ENCODE peak calls at places on chromosome 22, in five cellular contexts. R is K562, F is H9, P is HFF-Myc, S is body of pancreas. O is an unnamed sample.

GRCh38 chr22:43854151-43854785 is 8.0 kb downstream of the SULT4A1 start:
- DNase-seq in R (no peak), F (peak), P (no peak), S (no peak), O (no peak)

GRCh38 chr22:44526431-44527115 is 28.5 kb upstream of the RTL6 start:
- DNase-seq in R (no peak), F (no peak), P (no peak), S (no peak), O (no peak)

GRCh38 chr22:50525991-50526848 is 822 bp upstream of the SCO2 start:
- DNase-seq in R (peak), F (peak), P (no peak), S (peak), O (no peak)

GRCh38 chr22:48900327-48900597 is 927.4 kb downstream of the BRD1 start:
- DNase-seq in R (no peak), F (no peak), P (no peak), S (no peak), O (no peak)

GRCh38 chr22:36296690-36297089 is 43.8 kb downstream of the APOL1 start:
- DNase-seq in R (no peak), F (no peak), P (no peak), S (no peak), O (no peak)

GRCh38 chr22:17077255-17077654 is 7.5 kb upstream of the IL17RA start:
- DNase-seq in R (no peak), F (no peak), P (no peak), S (no peak), O (no peak)

GRCh38 chr22:50186789-50187523 is 1.2 kb downstream of the TRABD start:
- DNase-seq in R (no peak), F (no peak), P (no peak), S (no peak), O (no peak)

GRCh38 chr22:44805663-44806062 is 53.3 kb downstream of the ARHGAP8 start:
- DNase-seq in R (no peak), F (no peak), P (no peak), S (no peak), O (no peak)

GRCh38 chr22:37335819-37336199 is 53.5 kb downstream of the CYTH4 start:
- DNase-seq in R (no peak), F (no peak), P (no peak), S (no peak), O (no peak)

GRCh38 chr22:20615021-20615420 is 107.6 kb downstream of the MED15 start:
- DNase-seq in R (no peak), F (no peak), P (no peak), S (no peak), O (no peak)

GRCh38 chr22:41524809-41525449 is 19.3 kb downstream of the POLR3H start:
- DNase-seq in R (no peak), F (no peak), P (no peak), S (no peak), O (no peak)

GRCh38 chr22:50236731-50237409 is 8.0 kb downstream of the TUBGCP6 start:
- DNase-seq in R (no peak), F (no peak), P (no peak), S (no peak), O (no peak)

GRCh38 chr22:50612715-50613221 is 12.2 kb downstream of the MAPK8IP2 start:
- DNase-seq in R (peak), F (peak), P (no peak), S (no peak), O (no peak)

GRCh38 chr22:42799061-42799460 is 58.0 kb downstream of the ARFGAP3 start:
- DNase-seq in R (no peak), F (no peak), P (no peak), S (no peak), O (no peak)

GRCh38 chr22:32776397-32776796 is 25.1 kb upstream of the TIMP3 start:
- DNase-seq in R (no peak), F (no peak), P (no peak), S (no peak), O (no peak)

GRCh38 chr22:37401401-37401859 is 25.8 kb downstream of the ELFN2 start:
- DNase-seq in R (no peak), F (no peak), P (no peak), S (no peak), O (no peak)

GRCh38 chr22:43783777-43784176 is 28.3 kb downstream of the EFCAB6 start:
- DNase-seq in R (no peak), F (no peak), P (no peak), S (no peak), O (no peak)

DNA sequence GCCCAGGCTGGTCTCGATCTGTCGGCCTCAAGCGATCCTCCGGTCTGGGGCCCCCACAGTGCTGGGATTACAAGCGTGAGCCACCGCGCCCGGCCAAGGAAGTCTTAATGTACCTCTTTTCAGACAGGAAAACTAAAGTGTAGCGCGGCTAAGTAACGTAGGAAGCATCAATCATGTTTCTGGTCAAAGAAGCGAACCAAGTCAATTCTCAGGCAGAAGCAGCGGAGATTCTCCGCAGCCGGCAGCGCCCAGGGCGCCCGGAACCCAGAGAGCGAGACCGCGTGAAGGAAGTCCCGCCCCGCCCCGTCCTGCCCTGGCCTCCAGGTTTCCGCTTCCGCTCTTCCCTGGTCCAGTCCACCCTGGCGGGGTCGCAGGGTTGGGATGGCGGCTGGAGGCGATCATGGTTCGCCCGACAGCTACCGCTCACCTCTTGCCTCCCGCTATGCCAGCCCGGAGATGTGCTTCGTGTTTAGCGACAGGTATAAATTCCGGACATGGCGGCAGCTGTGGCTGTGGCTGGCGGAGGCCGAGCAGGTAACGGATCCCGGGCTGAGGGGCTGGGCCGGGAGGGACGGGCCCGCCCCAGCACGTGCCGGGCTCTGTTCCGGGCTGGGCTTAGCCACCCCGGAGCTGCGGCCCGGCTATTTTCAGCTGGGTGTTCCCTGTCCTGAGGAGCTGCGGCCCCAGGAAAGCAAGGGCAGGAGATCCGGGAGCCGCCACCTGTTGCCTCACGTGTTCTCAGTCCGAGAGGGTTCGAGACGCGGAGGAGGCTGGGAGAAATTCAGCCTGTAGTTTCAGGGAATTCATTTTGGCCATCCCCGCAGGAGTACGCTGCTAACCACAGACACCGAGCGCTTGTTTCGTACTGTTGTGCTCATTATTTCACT is at the start of gene ADSL:
- DNase-seq in R (peak), F (peak), P (peak), S (peak), O (peak)
- TF ChIP-seq CTCF in R (peak), F (no peak), P (no peak), S (peak), O (no peak)

GRCh38 chr22:39423976-39424375 is 24.4 kb downstream of the TAB1 start:
- DNase-seq in R (no peak), F (no peak), P (no peak), S (no peak), O (no peak)

GRCh38 chr22:39429186-39429585 is 27.6 kb upstream of the MGAT3 start:
- DNase-seq in R (no peak), F (peak), P (no peak), S (no peak), O (no peak)

GRCh38 chr22:39427751-39428596 is 28.4 kb downstream of the TAB1 start:
- DNase-seq in R (no peak), F (peak), P (no peak), S (no peak), O (no peak)

GRCh38 chr22:39428597-39429071 is 28.2 kb upstream of the MGAT3 start:
- DNase-seq in R (no peak), F (peak), P (no peak), S (no peak), O (no peak)

GRCh38 chr22:39426380-39427043 is 26.9 kb downstream of the TAB1 start:
- DNase-seq in R (no peak), F (peak), P (no peak), S (no peak), O (no peak)
- TF ChIP-seq CTCF in R (no peak), F (no peak), P (no peak), S (no peak), O (no peak)

GRCh38 chr22:45961679-45962430 is 15.1 kb downstream of the WNT7B start:
- DNase-seq in R (no peak), F (no peak), P (no peak), S (no peak), O (no peak)
- TF ChIP-seq CTCF in R (no peak), F (no peak), P (no peak), S (no peak), O (no peak)

GRCh38 chr22:19036523-19037273 is 85.5 kb downstream of the DGCR2 start:
- DNase-seq in R (no peak), F (peak), P (no peak), S (no peak), O (no peak)
- TF ChIP-seq CTCF in R (peak), F (peak), P (no peak), S (no peak), O (peak)

GRCh38 chr22:19553201-19553600 is 29.0 kb upstream of the CLDN5 start:
- DNase-seq in R (no peak), F (no peak), P (no peak), S (no peak), O (no peak)
- TF ChIP-seq CTCF in R (no peak), F (no peak), P (no peak), S (no peak), O (no peak)

GRCh38 chr22:27937453-27937852 is 18.4 kb upstream of the PITPNB start:
- DNase-seq in R (no peak), F (no peak), P (no peak), S (no peak), O (no peak)
- TF ChIP-seq CTCF in R (no peak), F (no peak), P (no peak), S (no peak), O (peak)

DNA sequence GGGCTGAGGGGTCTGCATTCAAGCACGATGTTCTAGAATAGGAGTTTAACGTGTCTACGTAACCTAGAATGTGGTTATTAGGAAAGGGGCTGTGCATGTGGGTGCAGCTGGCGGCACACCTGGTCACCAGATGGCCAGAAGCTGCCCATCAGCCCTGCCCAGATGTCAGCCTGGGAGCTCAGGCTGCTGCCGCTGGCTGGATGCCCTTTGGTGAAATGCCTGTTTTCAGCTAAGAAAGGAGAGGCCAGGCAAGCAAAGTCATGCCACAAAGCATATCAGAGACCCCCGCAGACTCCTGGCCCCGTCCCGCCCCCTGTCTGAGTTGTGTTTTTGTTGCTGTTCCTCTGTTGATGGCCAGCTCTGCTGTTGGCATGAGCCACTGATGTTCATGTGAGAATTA is 11.3 kb upstream of the ADORA2A start:
- DNase-seq in R (no peak), F (no peak), P (peak), S (no peak), O (no peak)
- TF ChIP-seq CTCF in R (no peak), F (no peak), P (no peak), S (no peak), O (no peak)

GRCh38 chr22:21641417-21641794 is 696 bp upstream of the SDF2L1 start:
- DNase-seq in R (peak), F (peak), P (no peak), S (peak), O (no peak)
- TF ChIP-seq CTCF in R (no peak), F (peak), P (peak), S (peak), O (peak)

DNA sequence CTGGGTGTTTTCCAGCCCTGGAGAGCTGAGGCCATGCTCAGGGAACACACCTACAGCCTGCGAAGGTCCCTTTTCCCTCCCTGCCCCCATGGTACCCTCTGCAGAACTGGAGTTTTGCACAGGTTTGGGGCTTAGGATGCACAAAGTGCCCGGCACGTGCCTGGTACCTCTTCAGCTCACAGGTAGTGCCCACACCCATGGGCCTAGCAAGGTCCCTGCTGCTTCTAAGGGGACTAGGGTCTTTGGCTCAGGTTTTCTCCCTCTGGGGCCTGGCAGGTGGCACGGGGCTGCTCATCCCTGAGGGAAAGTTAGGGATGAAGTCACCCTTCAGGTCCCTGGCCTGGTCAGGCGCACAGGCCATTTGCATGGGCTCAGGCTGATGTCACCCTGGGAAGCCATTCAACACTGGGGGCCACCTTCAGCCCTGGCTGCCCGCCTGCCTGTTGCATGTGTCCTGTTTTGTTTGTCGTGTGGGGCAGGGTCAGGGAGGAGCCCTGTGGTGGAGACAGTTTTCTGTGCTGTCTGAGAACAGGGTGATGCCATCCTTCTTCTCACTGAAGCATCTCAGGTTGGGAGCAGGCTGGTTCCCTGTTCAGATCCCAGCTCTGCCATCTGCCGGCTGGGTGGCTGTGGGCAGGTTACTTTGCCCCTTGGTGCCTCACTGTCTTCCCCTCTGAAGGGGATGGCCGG is 68.3 kb upstream of the CRYBB3 start:
- DNase-seq in R (no peak), F (no peak), P (no peak), S (no peak), O (no peak)
- TF ChIP-seq CTCF in R (no peak), F (no peak), P (no peak), S (no peak), O (no peak)

GRCh38 chr22:40521046-40521445 is 115.5 kb downstream of the MRTFA start:
- DNase-seq in R (no peak), F (no peak), P (no peak), S (no peak), O (no peak)

GRCh38 chr22:40526960-40527359 is 109.6 kb downstream of the MRTFA start:
- DNase-seq in R (no peak), F (no peak), P (no peak), S (no peak), O (no peak)

GRCh38 chr22:40520562-40520961 is 116.0 kb downstream of the MRTFA start:
- DNase-seq in R (no peak), F (no peak), P (no peak), S (no peak), O (no peak)

GRCh38 chr22:40525250-40525884 is 111.2 kb downstream of the MRTFA start:
- DNase-seq in R (no peak), F (peak), P (no peak), S (peak), O (no peak)

GRCh38 chr22:40524392-40525249 is 111.9 kb downstream of the MRTFA start:
- DNase-seq in R (no peak), F (no peak), P (no peak), S (no peak), O (no peak)
- TF ChIP-seq CTCF in R (peak), F (peak), P (peak), S (peak), O (peak)